ENCODE peak calls at places on chromosome 14, in five cellular contexts. One of them, this sample, is unnamed.
A peak's percentile ranks its signal among the peaks of the same experiment; 100 is the strongest.

GRCh38 chr14:63468273-63468672 is 74.9 kb downstream of the PPP2R5E start:
- DNase-seq in GM23338: no peak
- DNase-seq in fibroblast of lung: no peak
- DNase-seq in HCT116: peak; percentile 28
- DNase-seq in astrocyte: no peak
- DNase-seq in this sample: no peak

GRCh38 chr14:51498411-51499227 is 153.1 kb upstream of the FRMD6 start:
- DNase-seq in GM23338: no peak
- DNase-seq in fibroblast of lung: no peak
- DNase-seq in HCT116: no peak
- DNase-seq in astrocyte: no peak
- DNase-seq in this sample: no peak

GRCh38 chr14:105602799-105603763 is 76.7 kb downstream of the TMEM121 start:
- DNase-seq in GM23338: no peak
- DNase-seq in fibroblast of lung: no peak
- DNase-seq in HCT116: no peak
- DNase-seq in astrocyte: no peak
- DNase-seq in this sample: no peak

GRCh38 chr14:83559721-83560120 is 1970.2 kb upstream of the FLRT2 start:
- DNase-seq in GM23338: no peak
- DNase-seq in fibroblast of lung: peak; percentile 43
- DNase-seq in HCT116: no peak
- DNase-seq in astrocyte: peak; percentile 4
- DNase-seq in this sample: no peak

GRCh38 chr14:57831981-57832380 is 33.9 kb downstream of the SLC35F4 start:
- DNase-seq in GM23338: peak; percentile 74
- DNase-seq in fibroblast of lung: no peak
- DNase-seq in HCT116: no peak
- DNase-seq in astrocyte: no peak
- DNase-seq in this sample: peak; percentile 90

GRCh38 chr14:69045857-69046351 is 66.8 kb upstream of the ACTN1 start:
- DNase-seq in GM23338: peak; percentile 25
- DNase-seq in fibroblast of lung: peak; percentile 14
- DNase-seq in HCT116: no peak
- DNase-seq in astrocyte: peak; percentile 53
- DNase-seq in this sample: no peak

GRCh38 chr14:63896278-63896720 is 43.5 kb downstream of the SYNE2 start:
- DNase-seq in GM23338: no peak
- DNase-seq in fibroblast of lung: peak; percentile 91
- DNase-seq in HCT116: peak; percentile 12
- DNase-seq in astrocyte: peak; percentile 95
- DNase-seq in this sample: no peak

GRCh38 chr14:100386121-100386520 is 63.0 kb downstream of the SLC25A47 start:
- DNase-seq in GM23338: no peak
- DNase-seq in fibroblast of lung: no peak
- DNase-seq in HCT116: no peak
- DNase-seq in astrocyte: peak; percentile 44
- DNase-seq in this sample: peak; percentile 57

GRCh38 chr14:36207500-36207899 is 31.0 kb upstream of the PTCSC3 start:
- DNase-seq in GM23338: peak; percentile 41
- DNase-seq in fibroblast of lung: peak; percentile 2
- DNase-seq in HCT116: no peak
- DNase-seq in astrocyte: no peak
- DNase-seq in this sample: peak; percentile 6
- TF ChIP-seq CTCF in GM23338: peak; percentile 71
- TF ChIP-seq CTCF in fibroblast of lung: peak; percentile 36
- TF ChIP-seq CTCF in HCT116: peak; percentile 57
- TF ChIP-seq CTCF in astrocyte: peak; percentile 33
- TF ChIP-seq CTCF in this sample: peak; percentile 47

GRCh38 chr14:42554091-42554490 is 947.4 kb downstream of the LRFN5 start:
- DNase-seq in GM23338: no peak
- DNase-seq in fibroblast of lung: no peak
- DNase-seq in HCT116: no peak
- DNase-seq in astrocyte: no peak
- DNase-seq in this sample: no peak

GRCh38 chr14:42555365-42555764 is 948.7 kb downstream of the LRFN5 start:
- DNase-seq in GM23338: no peak
- DNase-seq in fibroblast of lung: no peak
- DNase-seq in HCT116: no peak
- DNase-seq in astrocyte: no peak
- DNase-seq in this sample: no peak

GRCh38 chr14:42556551-42556950 is 949.9 kb downstream of the LRFN5 start:
- DNase-seq in GM23338: no peak
- DNase-seq in fibroblast of lung: no peak
- DNase-seq in HCT116: no peak
- DNase-seq in astrocyte: no peak
- DNase-seq in this sample: no peak
- H3K27ac ChIP-seq in GM23338: no peak overlapping the region
- H3K27ac ChIP-seq in fibroblast of lung: no peak overlapping the region
- H3K27ac ChIP-seq in HCT116: no peak overlapping the region
- H3K27ac ChIP-seq in astrocyte: no peak overlapping the region
- H3K27ac ChIP-seq in this sample: no peak overlapping the region

GRCh38 chr14:73786942-73787759 is 64.5 kb upstream of the PTGR2 start:
- DNase-seq in GM23338: peak; percentile 73
- DNase-seq in fibroblast of lung: no peak
- DNase-seq in HCT116: no peak
- DNase-seq in astrocyte: no peak
- DNase-seq in this sample: peak; percentile 57
- TF ChIP-seq EZH2 in GM23338: peak; percentile 60
- TF ChIP-seq EZH2 in fibroblast of lung: no peak
- TF ChIP-seq EZH2 in HCT116: no peak
- TF ChIP-seq EZH2 in astrocyte: no peak
- TF ChIP-seq EZH2 in this sample: no peak

GRCh38 chr14:28773176-28773575 is 6.6 kb downstream of the FOXG1 start:
- DNase-seq in GM23338: no peak
- DNase-seq in fibroblast of lung: no peak
- DNase-seq in HCT116: no peak
- DNase-seq in astrocyte: no peak
- DNase-seq in this sample: no peak
- TF ChIP-seq CTCF in GM23338: peak; percentile 41
- TF ChIP-seq CTCF in fibroblast of lung: no peak
- TF ChIP-seq CTCF in HCT116: no peak
- TF ChIP-seq CTCF in astrocyte: no peak
- TF ChIP-seq CTCF in this sample: no peak

DNA sequence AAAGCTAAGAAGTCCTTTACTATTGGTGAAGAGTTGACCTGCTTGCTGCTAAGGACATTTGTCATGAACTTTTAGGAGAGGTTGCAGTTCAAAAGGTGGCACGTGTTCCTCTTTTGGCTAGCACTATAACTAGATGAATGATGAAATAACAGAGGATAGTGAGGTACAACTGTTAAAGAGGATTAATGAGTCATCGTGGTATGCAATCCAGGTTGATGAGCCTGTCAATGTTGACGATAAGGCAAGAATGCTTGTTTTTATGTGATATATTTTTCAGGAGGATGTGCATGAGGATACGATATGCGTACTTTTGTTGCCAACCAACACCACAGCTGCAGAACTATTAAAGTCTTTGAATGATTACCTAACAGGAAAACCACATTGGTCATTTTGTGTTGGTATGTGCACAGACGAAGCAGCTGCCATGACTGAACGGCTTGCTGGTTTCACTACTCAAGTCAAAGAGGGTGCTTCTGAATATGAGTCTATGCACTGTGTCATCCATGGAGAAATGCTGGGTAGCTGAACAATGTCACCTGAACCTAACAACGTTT is 10.6 kb downstream of the CEP128 start:
- DNase-seq in GM23338: no peak
- DNase-seq in fibroblast of lung: peak; percentile 69
- DNase-seq in HCT116: no peak
- DNase-seq in astrocyte: peak; percentile 93
- DNase-seq in this sample: peak; percentile 15
- H3K27ac ChIP-seq in GM23338: no peak overlapping the region
- H3K27ac ChIP-seq in fibroblast of lung: no peak overlapping the region
- H3K27ac ChIP-seq in HCT116: no peak overlapping the region
- H3K27ac ChIP-seq in astrocyte: peak overlapping the region; percentile 5
- H3K27ac ChIP-seq in this sample: no peak overlapping the region

This sample was measured in A673.